ENCODE peak calls at places on chromosomes 2 and 18, in seven cellular contexts. One of them, this sample, is unnamed. For H3K4me1, the result is how much of the 10 kb centered on the place peaks cover.

GRCh38 chr2:134836986-134837385 is 1.4 kb upstream of the ACMSD start:
- DNase-seq in colonic mucosa: no peak
- DNase-seq in fibroblast of lung: peak
- DNase-seq in uterus: no peak
- DNase-seq in lower lobe of right lung: no peak
- DNase-seq in prostate gland: no peak
- DNase-seq in GM23338: no peak
- DNase-seq in this sample: no peak

GRCh38 chr2:234839285-234839684 is 112.5 kb upstream of the SH3BP4 start:
- DNase-seq in colonic mucosa: no peak
- DNase-seq in fibroblast of lung: no peak
- DNase-seq in GM23338: no peak
- DNase-seq in lower lobe of right lung: no peak
- DNase-seq in prostate gland: no peak
- DNase-seq in uterus: no peak
- DNase-seq in this sample: no peak

GRCh38 chr18:24588440-24588839 is 128.0 kb downstream of the HRH4 start:
- DNase-seq in GM23338: no peak
- DNase-seq in prostate gland: no peak
- DNase-seq in uterus: no peak
- DNase-seq in lower lobe of right lung: no peak
- DNase-seq in colonic mucosa: no peak
- DNase-seq in fibroblast of lung: no peak
- DNase-seq in this sample: no peak

GRCh38 chr18:11747731-11748130 is 58.7 kb downstream of the GNAL start:
- DNase-seq in colonic mucosa: no peak
- DNase-seq in prostate gland: no peak
- DNase-seq in fibroblast of lung: no peak
- DNase-seq in lower lobe of right lung: no peak
- DNase-seq in GM23338: peak
- DNase-seq in uterus: no peak
- DNase-seq in this sample: peak

GRCh38 chr2:30201990-30202389 is 29.3 kb upstream of the LBH start:
- DNase-seq in uterus: peak
- DNase-seq in fibroblast of lung: peak
- DNase-seq in GM23338: no peak
- DNase-seq in lower lobe of right lung: no peak
- DNase-seq in colonic mucosa: no peak
- DNase-seq in prostate gland: no peak
- DNase-seq in this sample: no peak

GRCh38 chr2:130831356-130831755 is 5.4 kb upstream of the ARHGEF4 start:
- DNase-seq in lower lobe of right lung: peak
- DNase-seq in uterus: no peak
- DNase-seq in prostate gland: no peak
- DNase-seq in fibroblast of lung: no peak
- DNase-seq in GM23338: no peak
- DNase-seq in colonic mucosa: no peak
- DNase-seq in this sample: no peak

GRCh38 chr2:45837812-45838341 is 186.4 kb downstream of the PRKCE start:
- DNase-seq in colonic mucosa: no peak
- DNase-seq in prostate gland: no peak
- DNase-seq in fibroblast of lung: no peak
- DNase-seq in lower lobe of right lung: no peak
- DNase-seq in GM23338: no peak
- DNase-seq in uterus: no peak
- DNase-seq in this sample: no peak

GRCh38 chr2:232598293-232598692 is 35.1 kb upstream of the EFHD1 start:
- DNase-seq in GM23338: no peak
- DNase-seq in uterus: no peak
- DNase-seq in colonic mucosa: no peak
- DNase-seq in lower lobe of right lung: no peak
- DNase-seq in fibroblast of lung: no peak
- DNase-seq in prostate gland: no peak
- DNase-seq in this sample: no peak

GRCh38 chr2:30048636-30049175 is 98.1 kb upstream of the YPEL5 start:
- DNase-seq in colonic mucosa: no peak
- DNase-seq in prostate gland: no peak
- DNase-seq in fibroblast of lung: no peak
- DNase-seq in lower lobe of right lung: no peak
- DNase-seq in GM23338: peak
- DNase-seq in uterus: no peak
- DNase-seq in this sample: no peak

GRCh38 chr2:198273670-198274069 is 469.3 kb downstream of the PLCL1 start:
- DNase-seq in prostate gland: no peak
- DNase-seq in lower lobe of right lung: no peak
- DNase-seq in colonic mucosa: no peak
- DNase-seq in fibroblast of lung: no peak
- DNase-seq in GM23338: no peak
- DNase-seq in uterus: no peak
- DNase-seq in this sample: no peak

GRCh38 chr18:79405781-79406575 is 10.2 kb downstream of the NFATC1 start:
- DNase-seq in colonic mucosa: peak
- DNase-seq in lower lobe of right lung: peak
- DNase-seq in GM23338: no peak
- DNase-seq in fibroblast of lung: no peak
- DNase-seq in prostate gland: no peak
- DNase-seq in uterus: no peak
- DNase-seq in this sample: no peak

GRCh38 chr2:105383456-105383855 is 15.4 kb downstream of the FHL2 start:
- DNase-seq in colonic mucosa: no peak
- DNase-seq in fibroblast of lung: no peak
- DNase-seq in uterus: no peak
- DNase-seq in prostate gland: no peak
- DNase-seq in lower lobe of right lung: no peak
- DNase-seq in GM23338: no peak
- DNase-seq in this sample: no peak

DNA sequence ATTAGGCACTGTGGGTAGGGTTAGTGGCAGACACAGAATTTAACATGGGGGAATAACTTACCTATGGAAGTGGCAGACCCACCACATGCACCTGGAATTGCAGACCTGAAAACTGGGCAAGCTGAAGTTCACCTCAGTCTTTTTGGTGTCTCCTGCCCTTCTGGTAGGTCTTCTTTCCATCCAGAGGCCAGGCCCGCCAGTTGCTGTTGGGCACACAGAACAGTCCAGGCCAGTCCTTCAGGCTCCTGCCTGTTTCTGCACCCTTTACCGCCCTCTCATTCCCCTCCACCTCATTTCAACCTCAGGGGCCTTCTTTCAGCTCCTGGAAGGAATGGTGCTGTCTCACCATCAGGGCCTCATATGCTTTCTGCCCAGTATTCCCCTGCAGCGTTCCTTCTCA is 358.9 kb upstream of the ETAA1 start:
- DNase-seq in fibroblast of lung: no peak
- DNase-seq in GM23338: no peak
- DNase-seq in uterus: no peak
- DNase-seq in lower lobe of right lung: no peak
- DNase-seq in colonic mucosa: no peak
- DNase-seq in prostate gland: no peak
- DNase-seq in this sample: no peak
- H3K4me1 ChIP-seq in fibroblast of lung: under half
- H3K4me1 ChIP-seq in GM23338: under half
- H3K4me1 ChIP-seq in uterus: under half
- H3K4me1 ChIP-seq in lower lobe of right lung: under half
- H3K4me1 ChIP-seq in colonic mucosa: under half
- H3K4me1 ChIP-seq in prostate gland: under half
- H3K4me1 ChIP-seq in this sample: under half

GRCh38 chr18:57052173-57052572 is 94.7 kb upstream of the BOD1L2 start:
- DNase-seq in GM23338: peak
- DNase-seq in prostate gland: no peak
- DNase-seq in lower lobe of right lung: no peak
- DNase-seq in uterus: no peak
- DNase-seq in fibroblast of lung: no peak
- DNase-seq in colonic mucosa: no peak
- DNase-seq in this sample: no peak
- TF ChIP-seq CTCF in GM23338: peak
- TF ChIP-seq CTCF in prostate gland: no peak
- TF ChIP-seq CTCF in lower lobe of right lung: no peak
- TF ChIP-seq CTCF in uterus: no peak
- TF ChIP-seq CTCF in fibroblast of lung: no peak
- TF ChIP-seq CTCF in colonic mucosa: no peak
- TF ChIP-seq CTCF in this sample: no peak

DNA sequence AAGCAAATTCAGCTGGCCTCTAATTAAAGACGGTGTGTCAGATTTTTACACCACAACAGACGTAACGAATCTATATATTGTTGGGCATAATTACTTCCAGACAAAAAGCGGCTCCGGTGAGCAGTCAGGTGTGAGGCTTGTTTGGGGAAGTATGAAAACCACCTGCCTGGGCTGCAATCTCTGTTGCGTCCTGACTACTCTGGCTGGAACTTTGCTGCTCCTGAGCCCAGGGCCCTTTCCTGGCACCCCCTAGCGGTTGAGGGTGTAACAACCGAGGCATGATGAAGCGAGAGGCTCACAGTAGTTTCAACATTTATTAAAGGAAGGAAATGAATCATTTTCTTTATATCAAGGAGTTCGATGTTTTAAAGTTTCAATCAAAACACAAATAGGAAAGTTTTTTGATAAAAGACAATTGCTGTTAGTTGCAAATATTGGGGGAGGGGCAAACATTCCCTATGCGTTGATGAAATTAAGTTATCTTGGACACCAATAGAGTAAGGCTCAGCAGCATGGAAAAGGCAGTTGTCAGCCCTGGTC is 10.6 kb upstream of the ITGB6 start:
- DNase-seq in colonic mucosa: peak
- DNase-seq in uterus: peak
- DNase-seq in fibroblast of lung: no peak
- DNase-seq in GM23338: peak
- DNase-seq in prostate gland: peak
- DNase-seq in lower lobe of right lung: peak
- DNase-seq in this sample: no peak
- H3K4me1 ChIP-seq in colonic mucosa: under half
- H3K4me1 ChIP-seq in uterus: under half
- H3K4me1 ChIP-seq in fibroblast of lung: under half
- H3K4me1 ChIP-seq in GM23338: under half
- H3K4me1 ChIP-seq in prostate gland: under half
- H3K4me1 ChIP-seq in lower lobe of right lung: half or more
- H3K4me1 ChIP-seq in this sample: under half

GRCh38 chr2:237435844-237436590 is 22.1 kb upstream of the COL6A3 start:
- DNase-seq in GM23338: no peak
- DNase-seq in uterus: peak
- DNase-seq in prostate gland: no peak
- DNase-seq in fibroblast of lung: peak
- DNase-seq in lower lobe of right lung: no peak
- DNase-seq in colonic mucosa: no peak
- DNase-seq in this sample: no peak
- TF ChIP-seq CTCF in GM23338: no peak
- TF ChIP-seq CTCF in uterus: no peak
- TF ChIP-seq CTCF in prostate gland: no peak
- TF ChIP-seq CTCF in fibroblast of lung: no peak
- TF ChIP-seq CTCF in lower lobe of right lung: no peak
- TF ChIP-seq CTCF in colonic mucosa: no peak
- TF ChIP-seq CTCF in this sample: no peak

DNA sequence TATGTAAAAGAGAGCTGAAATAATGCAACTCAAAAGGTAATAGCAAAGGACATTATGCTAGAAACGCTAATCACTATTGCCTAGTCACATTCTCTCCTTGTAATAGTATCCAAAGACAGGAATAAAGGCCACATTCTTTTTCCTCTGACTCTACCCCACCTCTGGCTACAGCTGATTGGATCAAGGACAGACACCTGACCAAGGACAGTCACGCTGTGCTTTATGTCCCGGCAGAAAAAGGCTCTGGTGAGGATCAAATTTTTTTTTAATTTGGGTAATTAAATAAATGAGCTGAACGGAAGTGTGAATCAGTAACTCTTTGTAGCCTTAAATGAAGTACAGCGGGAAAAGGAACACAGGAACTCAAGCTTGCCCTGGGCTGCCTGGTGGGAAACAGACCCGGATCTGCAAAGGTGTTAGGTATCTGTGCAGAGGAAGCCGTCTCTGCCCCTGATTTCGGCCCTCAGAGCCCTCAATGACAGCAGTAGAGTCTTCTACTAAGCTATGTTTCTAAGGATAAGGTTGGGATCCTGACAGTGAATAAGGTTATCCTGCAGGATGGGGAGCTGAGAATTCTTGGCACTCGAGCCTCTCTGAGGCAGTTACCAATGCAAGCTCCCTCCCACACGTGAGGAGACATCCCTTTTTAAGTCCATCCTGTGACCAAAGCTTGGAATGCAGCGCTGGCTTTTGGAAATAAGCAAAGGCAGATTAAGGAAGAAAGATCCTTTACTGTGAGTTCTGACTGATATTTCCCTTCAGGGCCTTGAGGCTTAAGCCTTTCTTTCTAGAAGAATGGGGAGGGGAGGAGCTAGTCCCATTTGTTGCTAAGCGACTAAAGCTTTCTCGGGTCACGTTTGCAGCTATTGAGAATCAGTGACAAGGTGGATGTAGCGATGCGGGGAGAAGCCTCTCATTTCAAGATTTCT is 37.8 kb upstream of the IKZF2 start:
- DNase-seq in GM23338: peak
- DNase-seq in prostate gland: no peak
- DNase-seq in fibroblast of lung: peak
- DNase-seq in lower lobe of right lung: peak
- DNase-seq in colonic mucosa: no peak
- DNase-seq in uterus: no peak
- DNase-seq in this sample: no peak
- H3K4me1 ChIP-seq in GM23338: under half
- H3K4me1 ChIP-seq in prostate gland: under half
- H3K4me1 ChIP-seq in fibroblast of lung: under half
- H3K4me1 ChIP-seq in lower lobe of right lung: under half
- H3K4me1 ChIP-seq in colonic mucosa: under half
- H3K4me1 ChIP-seq in uterus: under half
- H3K4me1 ChIP-seq in this sample: under half

DNA sequence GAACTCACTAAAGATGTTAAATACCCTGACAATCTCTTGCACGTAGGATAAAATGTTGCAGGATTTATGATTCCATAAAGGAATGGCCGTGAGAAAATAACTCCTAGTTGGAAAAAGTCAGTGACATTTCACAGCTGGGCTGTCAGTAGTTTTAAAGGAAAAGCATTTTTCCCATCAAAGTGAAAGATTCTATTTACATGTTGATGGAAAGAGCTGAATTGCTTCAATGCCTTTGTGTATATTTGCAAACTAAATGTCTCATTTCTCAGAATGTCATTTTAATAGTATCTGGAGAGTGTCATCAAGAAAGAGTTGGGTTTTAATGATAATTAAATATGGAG is 36.6 kb downstream of the MBP start:
- DNase-seq in GM23338: no peak
- DNase-seq in colonic mucosa: no peak
- DNase-seq in fibroblast of lung: no peak
- DNase-seq in prostate gland: no peak
- DNase-seq in lower lobe of right lung: no peak
- DNase-seq in uterus: no peak
- DNase-seq in this sample: no peak
- TF ChIP-seq CTCF in GM23338: no peak
- TF ChIP-seq CTCF in colonic mucosa: no peak
- TF ChIP-seq CTCF in fibroblast of lung: no peak
- TF ChIP-seq CTCF in prostate gland: no peak
- TF ChIP-seq CTCF in lower lobe of right lung: no peak
- TF ChIP-seq CTCF in uterus: no peak
- TF ChIP-seq CTCF in this sample: no peak

GRCh38 chr2:36359006-36359580 is 3.5 kb downstream of the CRIM1 start:
- DNase-seq in colonic mucosa: no peak
- DNase-seq in fibroblast of lung: peak
- DNase-seq in prostate gland: no peak
- DNase-seq in lower lobe of right lung: no peak
- DNase-seq in uterus: no peak
- DNase-seq in GM23338: no peak
- DNase-seq in this sample: no peak
- H3K4me1 ChIP-seq in colonic mucosa: under half
- H3K4me1 ChIP-seq in fibroblast of lung: under half
- H3K4me1 ChIP-seq in prostate gland: under half
- H3K4me1 ChIP-seq in lower lobe of right lung: half or more
- H3K4me1 ChIP-seq in uterus: under half
- H3K4me1 ChIP-seq in GM23338: half or more
- H3K4me1 ChIP-seq in this sample: half or more

This sample was measured in vagina.